ENCODE peak calls at places on chromosome 17, in six cellular contexts. One of them, this sample, is unnamed.

GRCh38 chr17:39170051-39170450 is 4.1 kb upstream of the ARL5C start:
- DNase-seq in GM13977: no peak
- DNase-seq in HFFc6: no peak
- DNase-seq in activated T-helper 1 cell treated with anti-CD3 and anti-CD28 coated beads, Interleukin-2, amount 50 U/mL, for 16 hours: no peak
- DNase-seq in Ammon's horn: no peak
- DNase-seq in neuronal stem cell: no peak
- DNase-seq in this sample: no peak

GRCh38 chr17:10879110-10879509 is 41.2 kb upstream of the PIRT start:
- DNase-seq in GM13977: no peak
- DNase-seq in HFFc6: no peak
- DNase-seq in activated T-helper 1 cell treated with anti-CD3 and anti-CD28 coated beads, Interleukin-2, amount 50 U/mL, for 16 hours: no peak
- DNase-seq in Ammon's horn: peak; percentile 75
- DNase-seq in neuronal stem cell: peak; percentile 18
- DNase-seq in this sample: no peak

GRCh38 chr17:68161644-68162428 is 86.0 kb upstream of the AMZ2 start:
- DNase-seq in GM13977: no peak
- DNase-seq in HFFc6: no peak
- DNase-seq in activated T-helper 1 cell treated with anti-CD3 and anti-CD28 coated beads, Interleukin-2, amount 50 U/mL, for 16 hours: no peak
- DNase-seq in Ammon's horn: no peak
- DNase-seq in neuronal stem cell: no peak
- DNase-seq in this sample: no peak

GRCh38 chr17:58060596-58061191 is 22.5 kb upstream of the DYNLL2 start:
- DNase-seq in GM13977: no peak
- DNase-seq in HFFc6: no peak
- DNase-seq in activated T-helper 1 cell treated with anti-CD3 and anti-CD28 coated beads, Interleukin-2, amount 50 U/mL, for 16 hours: no peak
- DNase-seq in Ammon's horn: peak; percentile 79
- DNase-seq in neuronal stem cell: no peak
- DNase-seq in this sample: no peak

GRCh38 chr17:77427471-77427991 is 286.8 kb downstream of the SEC14L1 start:
- DNase-seq in GM13977: no peak
- DNase-seq in HFFc6: peak; percentile 84
- DNase-seq in activated T-helper 1 cell treated with anti-CD3 and anti-CD28 coated beads, Interleukin-2, amount 50 U/mL, for 16 hours: no peak
- DNase-seq in Ammon's horn: no peak
- DNase-seq in neuronal stem cell: no peak
- DNase-seq in this sample: no peak

GRCh38 chr17:77002103-77003045 is 134.2 kb downstream of the MGAT5B start:
- DNase-seq in GM13977: no peak
- DNase-seq in HFFc6: peak; percentile 30
- DNase-seq in activated T-helper 1 cell treated with anti-CD3 and anti-CD28 coated beads, Interleukin-2, amount 50 U/mL, for 16 hours: no peak
- DNase-seq in Ammon's horn: no peak
- DNase-seq in neuronal stem cell: peak; percentile 71
- DNase-seq in this sample: no peak

GRCh38 chr17:80901319-80901718 is 90.3 kb upstream of the CHMP6 start:
- DNase-seq in GM13977: peak; percentile 83
- DNase-seq in HFFc6: no peak
- DNase-seq in activated T-helper 1 cell treated with anti-CD3 and anti-CD28 coated beads, Interleukin-2, amount 50 U/mL, for 16 hours: no peak
- DNase-seq in Ammon's horn: no peak
- DNase-seq in neuronal stem cell: no peak
- DNase-seq in this sample: no peak

GRCh38 chr17:82866521-82867214 is 26.8 kb upstream of the ZNF750 start:
- DNase-seq in GM13977: no peak
- DNase-seq in HFFc6: peak; percentile 69
- DNase-seq in activated T-helper 1 cell treated with anti-CD3 and anti-CD28 coated beads, Interleukin-2, amount 50 U/mL, for 16 hours: no peak
- DNase-seq in Ammon's horn: no peak
- DNase-seq in neuronal stem cell: no peak
- DNase-seq in this sample: no peak

GRCh38 chr17:72510454-72511016 is 389.7 kb downstream of the SOX9 start:
- DNase-seq in GM13977: no peak
- DNase-seq in HFFc6: no peak
- DNase-seq in activated T-helper 1 cell treated with anti-CD3 and anti-CD28 coated beads, Interleukin-2, amount 50 U/mL, for 16 hours: no peak
- DNase-seq in Ammon's horn: no peak
- DNase-seq in neuronal stem cell: no peak
- DNase-seq in this sample: no peak

GRCh38 chr17:60640503-60640902 is 37.1 kb upstream of the BCAS3 start:
- DNase-seq in GM13977: no peak
- DNase-seq in HFFc6: peak; percentile 16
- DNase-seq in activated T-helper 1 cell treated with anti-CD3 and anti-CD28 coated beads, Interleukin-2, amount 50 U/mL, for 16 hours: no peak
- DNase-seq in Ammon's horn: peak; percentile 43
- DNase-seq in neuronal stem cell: peak; percentile 4
- DNase-seq in this sample: peak; percentile 21

GRCh38 chr17:18122991-18123753 is 14.6 kb downstream of the MYO15A start:
- DNase-seq in GM13977: no peak
- DNase-seq in HFFc6: no peak
- DNase-seq in activated T-helper 1 cell treated with anti-CD3 and anti-CD28 coated beads, Interleukin-2, amount 50 U/mL, for 16 hours: no peak
- DNase-seq in Ammon's horn: no peak
- DNase-seq in neuronal stem cell: no peak
- DNase-seq in this sample: no peak

GRCh38 chr17:79243603-79243990 is 169.0 kb downstream of the ENGASE start:
- DNase-seq in GM13977: no peak
- DNase-seq in HFFc6: no peak
- DNase-seq in activated T-helper 1 cell treated with anti-CD3 and anti-CD28 coated beads, Interleukin-2, amount 50 U/mL, for 16 hours: no peak
- DNase-seq in Ammon's horn: no peak
- DNase-seq in neuronal stem cell: no peak
- DNase-seq in this sample: no peak

GRCh38 chr17:75706042-75706728 is 15.1 kb upstream of the ITGB4 start:
- DNase-seq in GM13977: no peak
- DNase-seq in HFFc6: no peak
- DNase-seq in activated T-helper 1 cell treated with anti-CD3 and anti-CD28 coated beads, Interleukin-2, amount 50 U/mL, for 16 hours: no peak
- DNase-seq in Ammon's horn: no peak
- DNase-seq in neuronal stem cell: no peak
- DNase-seq in this sample: no peak

GRCh38 chr17:61872099-61872498 is 8.8 kb upstream of the BRIP1 start:
- DNase-seq in GM13977: no peak
- DNase-seq in HFFc6: no peak
- DNase-seq in activated T-helper 1 cell treated with anti-CD3 and anti-CD28 coated beads, Interleukin-2, amount 50 U/mL, for 16 hours: no peak
- DNase-seq in Ammon's horn: no peak
- DNase-seq in neuronal stem cell: no peak
- DNase-seq in this sample: no peak

GRCh38 chr17:29710891-29711418 is 88.2 kb upstream of the CORO6 start:
- DNase-seq in GM13977: no peak
- DNase-seq in HFFc6: peak; percentile 94
- DNase-seq in activated T-helper 1 cell treated with anti-CD3 and anti-CD28 coated beads, Interleukin-2, amount 50 U/mL, for 16 hours: no peak
- DNase-seq in Ammon's horn: no peak
- DNase-seq in neuronal stem cell: no peak
- DNase-seq in this sample: no peak

GRCh38 chr17:19705201-19705600 is 11.2 kb downstream of the SLC47A2 start:
- DNase-seq in GM13977: no peak
- DNase-seq in HFFc6: no peak
- DNase-seq in activated T-helper 1 cell treated with anti-CD3 and anti-CD28 coated beads, Interleukin-2, amount 50 U/mL, for 16 hours: no peak
- DNase-seq in Ammon's horn: no peak
- DNase-seq in neuronal stem cell: no peak
- DNase-seq in this sample: no peak

GRCh38 chr17:51764387-51764971 is 394.0 kb downstream of the CA10 start:
- DNase-seq in GM13977: peak; percentile 57
- DNase-seq in HFFc6: peak; percentile 48
- DNase-seq in activated T-helper 1 cell treated with anti-CD3 and anti-CD28 coated beads, Interleukin-2, amount 50 U/mL, for 16 hours: no peak
- DNase-seq in Ammon's horn: peak; percentile 88
- DNase-seq in neuronal stem cell: peak; percentile 78
- DNase-seq in this sample: peak; percentile 80

GRCh38 chr17:50212121-50212843 is 10.9 kb upstream of the COL1A1 start:
- DNase-seq in GM13977: no peak
- DNase-seq in HFFc6: peak; percentile 81
- DNase-seq in activated T-helper 1 cell treated with anti-CD3 and anti-CD28 coated beads, Interleukin-2, amount 50 U/mL, for 16 hours: no peak
- DNase-seq in Ammon's horn: no peak
- DNase-seq in neuronal stem cell: no peak
- DNase-seq in this sample: no peak

GRCh38 chr17:38451030-38451839 is 23.0 kb downstream of the ARHGAP23 start:
- DNase-seq in GM13977: no peak
- DNase-seq in HFFc6: peak; percentile 68
- DNase-seq in activated T-helper 1 cell treated with anti-CD3 and anti-CD28 coated beads, Interleukin-2, amount 50 U/mL, for 16 hours: no peak
- DNase-seq in Ammon's horn: no peak
- DNase-seq in neuronal stem cell: no peak
- DNase-seq in this sample: no peak

GRCh38 chr17:77365584-77366186 is 224.9 kb downstream of the SEC14L1 start:
- DNase-seq in GM13977: no peak
- DNase-seq in HFFc6: peak; percentile 83
- DNase-seq in activated T-helper 1 cell treated with anti-CD3 and anti-CD28 coated beads, Interleukin-2, amount 50 U/mL, for 16 hours: no peak
- DNase-seq in Ammon's horn: peak; percentile 52
- DNase-seq in neuronal stem cell: no peak
- DNase-seq in this sample: no peak

GRCh38 chr17:28950017-28950751 is 1.1 kb downstream of the PHF12 start:
- DNase-seq in GM13977: peak; percentile 49
- DNase-seq in HFFc6: peak; percentile 31
- DNase-seq in activated T-helper 1 cell treated with anti-CD3 and anti-CD28 coated beads, Interleukin-2, amount 50 U/mL, for 16 hours: peak; percentile 37
- DNase-seq in Ammon's horn: peak; percentile 70
- DNase-seq in neuronal stem cell: peak; percentile 60
- DNase-seq in this sample: no peak

GRCh38 chr17:3845361-3845753 is 689 bp downstream of the NCBP3 start:
- DNase-seq in GM13977: peak; percentile 72
- DNase-seq in HFFc6: peak; percentile 13
- DNase-seq in activated T-helper 1 cell treated with anti-CD3 and anti-CD28 coated beads, Interleukin-2, amount 50 U/mL, for 16 hours: peak; percentile 9
- DNase-seq in Ammon's horn: no peak
- DNase-seq in neuronal stem cell: no peak
- DNase-seq in this sample: no peak

GRCh38 chr17:81473019-81473418 is 39.6 kb downstream of the ACTG1 start:
- DNase-seq in GM13977: no peak
- DNase-seq in HFFc6: no peak
- DNase-seq in activated T-helper 1 cell treated with anti-CD3 and anti-CD28 coated beads, Interleukin-2, amount 50 U/mL, for 16 hours: no peak
- DNase-seq in Ammon's horn: no peak
- DNase-seq in neuronal stem cell: no peak
- DNase-seq in this sample: no peak

GRCh38 chr17:50841949-50842354 is 6.6 kb downstream of the WFIKKN2 start:
- DNase-seq in GM13977: peak; percentile 88
- DNase-seq in HFFc6: peak; percentile 60
- DNase-seq in activated T-helper 1 cell treated with anti-CD3 and anti-CD28 coated beads, Interleukin-2, amount 50 U/mL, for 16 hours: peak; percentile 27
- DNase-seq in Ammon's horn: peak; percentile 90
- DNase-seq in neuronal stem cell: peak; percentile 72
- DNase-seq in this sample: peak; percentile 80

GRCh38 chr17:32475258-32475657 is 11.5 kb upstream of the CDK5R1 start:
- DNase-seq in GM13977: no peak
- DNase-seq in HFFc6: no peak
- DNase-seq in activated T-helper 1 cell treated with anti-CD3 and anti-CD28 coated beads, Interleukin-2, amount 50 U/mL, for 16 hours: no peak
- DNase-seq in Ammon's horn: no peak
- DNase-seq in neuronal stem cell: no peak
- DNase-seq in this sample: no peak

GRCh38 chr17:81656835-81657234 is 493 bp upstream of the PDE6G start:
- DNase-seq in GM13977: no peak
- DNase-seq in HFFc6: no peak
- DNase-seq in activated T-helper 1 cell treated with anti-CD3 and anti-CD28 coated beads, Interleukin-2, amount 50 U/mL, for 16 hours: no peak
- DNase-seq in Ammon's horn: no peak
- DNase-seq in neuronal stem cell: no peak
- DNase-seq in this sample: no peak

GRCh38 chr17:6677158-6677831 is 25.7 kb downstream of the C17orf100 start:
- DNase-seq in GM13977: no peak
- DNase-seq in HFFc6: peak; percentile 58
- DNase-seq in activated T-helper 1 cell treated with anti-CD3 and anti-CD28 coated beads, Interleukin-2, amount 50 U/mL, for 16 hours: no peak
- DNase-seq in Ammon's horn: no peak
- DNase-seq in neuronal stem cell: no peak
- DNase-seq in this sample: no peak

GRCh38 chr17:80577876-80578275 is 33.2 kb downstream of the RPTOR start:
- DNase-seq in GM13977: no peak
- DNase-seq in HFFc6: no peak
- DNase-seq in activated T-helper 1 cell treated with anti-CD3 and anti-CD28 coated beads, Interleukin-2, amount 50 U/mL, for 16 hours: no peak
- DNase-seq in Ammon's horn: no peak
- DNase-seq in neuronal stem cell: no peak
- DNase-seq in this sample: no peak

GRCh38 chr17:5019475-5019956 is 15.7 kb downstream of the SLC52A1 start:
- DNase-seq in GM13977: peak; percentile 53
- DNase-seq in HFFc6: no peak
- DNase-seq in activated T-helper 1 cell treated with anti-CD3 and anti-CD28 coated beads, Interleukin-2, amount 50 U/mL, for 16 hours: no peak
- DNase-seq in Ammon's horn: no peak
- DNase-seq in neuronal stem cell: no peak
- DNase-seq in this sample: no peak

GRCh38 chr17:74288785-74289184 is 14.8 kb downstream of the DNAI2 start:
- DNase-seq in GM13977: peak; percentile 65
- DNase-seq in HFFc6: no peak
- DNase-seq in activated T-helper 1 cell treated with anti-CD3 and anti-CD28 coated beads, Interleukin-2, amount 50 U/mL, for 16 hours: no peak
- DNase-seq in Ammon's horn: no peak
- DNase-seq in neuronal stem cell: no peak
- DNase-seq in this sample: no peak

GRCh38 chr17:82936768-82937171 is 96.9 kb upstream of the ZNF750 start:
- DNase-seq in GM13977: no peak
- DNase-seq in HFFc6: no peak
- DNase-seq in activated T-helper 1 cell treated with anti-CD3 and anti-CD28 coated beads, Interleukin-2, amount 50 U/mL, for 16 hours: no peak
- DNase-seq in Ammon's horn: no peak
- DNase-seq in neuronal stem cell: no peak
- DNase-seq in this sample: no peak

GRCh38 chr17:6914711-6915110 is 81.1 kb upstream of the ALOX12 start:
- DNase-seq in GM13977: no peak
- DNase-seq in HFFc6: no peak
- DNase-seq in activated T-helper 1 cell treated with anti-CD3 and anti-CD28 coated beads, Interleukin-2, amount 50 U/mL, for 16 hours: no peak
- DNase-seq in Ammon's horn: no peak
- DNase-seq in neuronal stem cell: no peak
- DNase-seq in this sample: no peak

GRCh38 chr17:78522031-78522809 is 55.0 kb downstream of the DNAH17 start:
- DNase-seq in GM13977: no peak
- DNase-seq in HFFc6: no peak
- DNase-seq in activated T-helper 1 cell treated with anti-CD3 and anti-CD28 coated beads, Interleukin-2, amount 50 U/mL, for 16 hours: no peak
- DNase-seq in Ammon's horn: no peak
- DNase-seq in neuronal stem cell: no peak
- DNase-seq in this sample: no peak

This sample was measured in NCI-H2227 treated with DMSO at 0.1 percent for 48 hours.